ENCODE peak calls at places on chromosomes 11 and 22, in ten cellular contexts. D, S, N, R, G, U, F, Z, T and Q are unnamed samples.

GRCh38 chr11:70788247-70789022 is 390.1 kb downstream of the CTTN start:
- DNase-seq in T (no peak), Z (peak), S (peak), F (no peak), R (peak), U (no peak), D (no peak), G (peak), N (peak), Q (no peak)

GRCh38 chr11:94007426-94007825 is 13.7 kb upstream of the HEPHL1 start:
- DNase-seq in N (no peak), D (no peak), R (no peak), U (no peak), Z (no peak), T (no peak), G (no peak), F (no peak), S (no peak), Q (no peak)

GRCh38 chr11:120137187-120137610 is 714 bp downstream of the TRIM29 start:
- DNase-seq in S (no peak), T (peak), U (peak), N (no peak), G (no peak), Z (no peak), R (no peak), D (peak), F (peak), Q (peak)

GRCh38 chr11:13885083-13885482 is 77.4 kb upstream of the SPON1 start:
- DNase-seq in G (no peak), N (no peak), T (no peak), R (no peak), Z (no peak), D (no peak), U (no peak), F (no peak), S (no peak), Q (no peak)

GRCh38 chr11:76248210-76248609 is 41.9 kb upstream of the WNT11 start:
- DNase-seq in T (no peak), R (no peak), N (no peak), S (no peak), G (peak), F (no peak), U (peak), Z (no peak), D (no peak), Q (no peak)

GRCh38 chr11:102237096-102237735 is 80.1 kb upstream of the BIRC3 start:
- DNase-seq in F (no peak), T (no peak), G (no peak), U (no peak), S (peak), R (no peak), D (no peak), N (peak), Z (peak), Q (no peak)

GRCh38 chr11:1870721-1871466 is 18.0 kb downstream of the LSP1 start:
- DNase-seq in Z (no peak), F (no peak), S (no peak), T (peak), R (no peak), G (no peak), U (no peak), D (no peak), N (no peak), Q (no peak)

GRCh38 chr11:77569671-77570070 is 20.1 kb upstream of the AQP11 start:
- DNase-seq in T (no peak), U (no peak), R (no peak), F (no peak), S (no peak), Z (no peak), G (no peak), N (no peak), D (no peak), Q (no peak)

GRCh38 chr11:69484427-69485259 is 3.2 kb downstream of the LINC01488 start:
- DNase-seq in F (no peak), N (no peak), T (peak), U (no peak), D (no peak), Z (no peak), G (no peak), R (no peak), S (no peak), Q (no peak)

GRCh38 chr11:16312242-16312641 is 44.1 kb downstream of the SOX6 start:
- DNase-seq in D (no peak), S (no peak), G (no peak), R (no peak), F (no peak), U (no peak), Z (no peak), N (no peak), T (no peak), Q (no peak)

GRCh38 chr22:20111045-20111688 is 4.7 kb upstream of the RANBP1 start:
- DNase-seq in S (peak), D (no peak), U (no peak), G (peak), Z (no peak), N (peak), F (no peak), T (peak), R (no peak), Q (peak)

GRCh38 chr11:95829580-95830259 is 39.4 kb downstream of the CEP57 start:
- DNase-seq in U (no peak), G (no peak), F (no peak), N (peak), T (no peak), Z (peak), R (no peak), S (no peak), D (no peak), Q (no peak)

GRCh38 chr11:108906329-108906728 is 241.5 kb downstream of the DDX10 start:
- DNase-seq in N (peak), S (peak), G (peak), T (no peak), U (no peak), R (no peak), D (no peak), Z (peak), F (no peak), Q (no peak)

GRCh38 chr11:76008474-76008873 is 193.5 kb downstream of the UVRAG start:
- DNase-seq in Z (peak), D (no peak), S (peak), T (no peak), G (peak), R (no peak), U (no peak), F (no peak), N (peak), Q (no peak)

GRCh38 chr22:23058481-23059336 is 11.6 kb upstream of the GNAZ start:
- DNase-seq in T (peak), U (no peak), G (no peak), D (no peak), N (no peak), F (peak), R (no peak), S (no peak), Z (no peak), Q (peak)

GRCh38 chr22:44929348-44930015 is 80.3 kb downstream of the PHF21B start:
- DNase-seq in S (no peak), D (no peak), Z (no peak), N (no peak), R (no peak), T (no peak), G (no peak), U (no peak), F (no peak), Q (no peak)

GRCh38 chr22:35517769-35518530 is 22.7 kb upstream of the RASD2 start:
- DNase-seq in R (no peak), D (peak), G (no peak), U (no peak), S (peak), Z (no peak), F (peak), T (no peak), N (no peak), Q (no peak)

GRCh38 chr11:72350752-72351151 is 83.6 kb downstream of the CLPB start:
- DNase-seq in D (no peak), N (no peak), T (no peak), G (peak), S (no peak), Z (no peak), U (no peak), F (no peak), R (no peak), Q (no peak)

GRCh38 chr11:57072640-57073039 is 83.9 kb downstream of the OR5AK2 start:
- DNase-seq in N (peak), D (no peak), S (peak), G (peak), F (no peak), Z (peak), U (no peak), R (peak), T (no peak), Q (no peak)

GRCh38 chr11:83000381-83000780 is 71.3 kb downstream of the RAB30 start:
- DNase-seq in N (no peak), S (no peak), G (no peak), Z (no peak), T (no peak), F (no peak), R (no peak), U (no peak), D (no peak), Q (no peak)

GRCh38 chr11:34158661-34159060 is 53.2 kb downstream of the NAT10 start:
- DNase-seq in S (no peak), D (no peak), U (no peak), G (no peak), N (no peak), T (no peak), Z (no peak), R (no peak), F (no peak), Q (no peak)
- TF ChIP-seq CTCF in S (no peak), D (no peak), U (no peak), G (no peak), N (no peak), T (no peak), Z (no peak), R (no peak), F (no peak), Q (no peak)

GRCh38 chr11:43931717-43932039 is 10.8 kb upstream of the C11orf96 start:
- DNase-seq in T (no peak), R (no peak), D (no peak), G (no peak), S (no peak), F (no peak), U (no peak), Z (no peak), N (no peak), Q (no peak)
- TF ChIP-seq CTCF in T (no peak), R (no peak), D (no peak), G (no peak), S (no peak), F (no peak), U (no peak), Z (no peak), N (no peak), Q (no peak)

GRCh38 chr11:131354251-131354701 is 16.1 kb upstream of the NTM start:
- DNase-seq in D (no peak), G (peak), Z (no peak), R (no peak), N (peak), S (peak), U (no peak), T (no peak), F (no peak), Q (no peak)
- TF ChIP-seq CTCF in D (no peak), G (no peak), Z (no peak), R (no peak), N (no peak), S (no peak), U (no peak), T (no peak), F (no peak), Q (no peak)

DNA sequence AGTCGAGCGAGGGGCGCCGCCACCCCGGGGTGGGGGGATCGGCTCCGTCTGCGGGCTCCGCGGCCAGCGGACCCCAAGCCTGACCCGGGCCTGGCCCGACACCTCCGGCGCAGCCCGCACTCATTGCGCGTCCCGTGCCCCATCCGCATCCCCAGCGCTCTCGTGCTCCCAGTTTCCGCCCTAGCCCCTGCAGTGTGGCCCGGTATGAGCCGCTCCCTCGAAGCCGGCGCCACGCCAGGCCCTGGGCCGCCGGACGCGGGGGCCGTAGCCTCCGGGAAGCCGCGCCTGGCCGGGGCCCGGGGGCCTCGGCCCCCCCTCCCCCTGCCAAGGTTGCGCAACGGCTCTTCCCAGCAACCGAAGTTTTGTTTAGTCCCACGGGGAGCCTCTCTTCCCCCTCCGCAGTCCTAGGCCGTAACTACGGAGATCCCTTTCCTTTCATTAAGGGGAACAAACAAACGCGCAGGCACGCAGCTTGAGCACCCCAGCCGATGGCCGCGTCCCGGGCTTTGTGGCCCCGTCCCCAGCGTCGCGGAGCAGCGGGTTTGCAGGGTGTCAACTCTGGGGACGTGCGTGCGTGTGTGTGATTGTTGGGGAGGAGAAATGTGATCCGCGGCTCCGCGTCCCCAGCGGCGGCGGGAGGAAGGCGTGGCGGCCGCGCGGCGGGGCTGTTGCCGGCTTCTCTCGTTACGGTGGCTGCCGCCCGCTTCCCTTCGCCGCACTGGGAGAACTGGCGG is 883 bp downstream of the HIPK3 start:
- DNase-seq in U (peak), N (peak), T (peak), G (peak), D (peak), F (peak), Z (peak), S (peak), R (no peak), Q (peak)
- TF ChIP-seq CTCF in U (no peak), N (no peak), T (peak), G (peak), D (peak), F (peak), Z (peak), S (peak), R (peak), Q (peak)

DNA sequence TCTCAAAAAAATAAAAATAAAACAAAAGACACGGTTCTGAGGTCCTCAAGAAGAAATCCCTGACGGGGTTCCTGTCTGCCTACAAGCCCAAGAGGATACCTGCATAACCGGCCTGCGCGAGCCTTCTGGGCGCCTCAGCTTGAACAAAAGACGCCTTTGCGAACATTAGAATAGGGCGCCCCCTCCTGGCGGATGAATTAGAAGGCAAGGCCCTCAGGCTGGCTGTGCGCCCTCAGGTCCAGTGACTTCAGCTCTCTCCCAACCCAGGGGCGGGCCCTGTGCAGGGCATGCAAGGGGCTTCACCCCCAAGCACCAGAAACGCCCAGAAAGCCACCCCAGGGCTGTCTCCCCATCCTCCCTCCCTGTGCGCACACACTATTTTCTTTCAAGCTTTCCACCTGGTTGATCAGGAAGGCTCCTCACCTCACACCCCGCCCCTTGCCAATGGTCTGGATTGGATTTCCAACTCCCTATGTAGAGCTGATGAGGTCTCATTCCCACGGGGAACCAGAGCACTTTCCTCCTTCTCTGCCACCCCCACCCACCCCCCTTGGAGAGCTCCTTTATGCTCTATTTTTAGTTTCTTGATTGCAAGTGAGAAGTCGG is 273.3 kb downstream of the BUD13 start:
- DNase-seq in Z (peak), F (peak), G (peak), S (peak), U (peak), T (peak), R (no peak), N (peak), D (peak), Q (peak)
- TF ChIP-seq CTCF in Z (peak), F (no peak), G (peak), S (peak), U (peak), T (peak), R (peak), N (peak), D (peak), Q (peak)

GRCh38 chr11:128733440-128734115 is 39.7 kb downstream of the FLI1 start:
- DNase-seq in S (no peak), D (peak), G (no peak), F (peak), U (no peak), Z (peak), N (peak), R (no peak), T (no peak), Q (no peak)

GRCh38 chr11:128737704-128738103 is 43.8 kb downstream of the FLI1 start:
- DNase-seq in S (no peak), F (no peak), T (no peak), D (no peak), R (no peak), Z (no peak), U (no peak), G (peak), N (no peak), Q (no peak)

GRCh38 chr11:128738942-128739341 is 45.1 kb downstream of the FLI1 start:
- DNase-seq in U (no peak), N (no peak), S (no peak), D (no peak), F (no peak), G (no peak), Z (no peak), R (no peak), T (no peak), Q (no peak)

GRCh38 chr11:128734439-128735224 is 40.8 kb downstream of the FLI1 start:
- DNase-seq in R (no peak), G (no peak), T (peak), U (no peak), F (peak), D (peak), Z (no peak), N (no peak), S (no peak), Q (no peak)

DNA sequence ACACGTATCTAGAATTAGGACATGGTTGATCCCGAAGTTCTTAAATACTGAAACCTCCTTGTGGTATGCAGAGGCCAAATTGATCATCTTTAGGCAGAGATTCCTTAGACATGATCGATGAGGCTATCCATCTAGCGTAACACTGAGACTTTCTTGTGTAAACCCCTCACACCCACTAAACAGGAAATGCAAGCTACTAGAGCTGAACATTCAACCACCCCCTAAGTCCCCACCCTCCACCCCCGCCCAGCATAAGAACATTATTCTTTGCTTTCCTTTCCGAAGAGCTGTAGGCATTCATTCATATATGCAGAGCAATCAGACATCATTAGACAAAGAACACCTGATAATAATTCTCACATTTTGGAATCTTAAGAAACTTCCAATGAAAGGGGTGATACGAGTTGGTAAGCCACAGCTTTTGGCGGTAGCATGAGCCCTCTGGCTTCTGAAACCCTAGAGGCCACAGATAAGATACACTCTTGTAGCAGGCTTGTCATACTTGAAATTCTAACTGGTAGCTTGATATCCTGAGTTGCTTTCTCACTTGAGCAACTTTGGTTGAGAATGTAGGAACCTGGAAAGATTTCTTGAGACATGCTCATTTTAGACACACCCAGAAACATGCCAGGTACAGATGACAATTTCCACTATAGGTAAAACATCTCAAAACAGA is 42.2 kb downstream of the FLI1 start:
- DNase-seq in Z (no peak), G (no peak), F (no peak), T (no peak), S (no peak), N (no peak), U (no peak), R (no peak), D (no peak), Q (peak)
- TF ChIP-seq CTCF in Z (no peak), G (no peak), F (no peak), T (no peak), S (no peak), N (no peak), U (no peak), R (no peak), D (no peak), Q (no peak)

GRCh38 chr11:64084146-64084961 is 48.6 kb downstream of the FLRT1 start:
- DNase-seq in D (no peak), Z (no peak), U (no peak), G (no peak), T (no peak), R (no peak), N (no peak), S (no peak), F (no peak), Q (no peak)

GRCh38 chr11:64083681-64084080 is 48.0 kb downstream of the FLRT1 start:
- DNase-seq in R (no peak), U (no peak), D (no peak), T (no peak), F (no peak), N (no peak), Z (no peak), G (no peak), S (no peak), Q (no peak)

GRCh38 chr11:64085915-64086262 is 50.2 kb downstream of the FLRT1 start:
- DNase-seq in Z (no peak), S (no peak), U (no peak), G (no peak), T (no peak), F (no peak), R (no peak), D (no peak), N (no peak), Q (no peak)

GRCh38 chr11:64086263-64086938 is 50.7 kb downstream of the FLRT1 start:
- DNase-seq in N (no peak), R (no peak), D (peak), T (no peak), U (no peak), S (peak), G (peak), F (no peak), Z (no peak), Q (no peak)

DNA sequence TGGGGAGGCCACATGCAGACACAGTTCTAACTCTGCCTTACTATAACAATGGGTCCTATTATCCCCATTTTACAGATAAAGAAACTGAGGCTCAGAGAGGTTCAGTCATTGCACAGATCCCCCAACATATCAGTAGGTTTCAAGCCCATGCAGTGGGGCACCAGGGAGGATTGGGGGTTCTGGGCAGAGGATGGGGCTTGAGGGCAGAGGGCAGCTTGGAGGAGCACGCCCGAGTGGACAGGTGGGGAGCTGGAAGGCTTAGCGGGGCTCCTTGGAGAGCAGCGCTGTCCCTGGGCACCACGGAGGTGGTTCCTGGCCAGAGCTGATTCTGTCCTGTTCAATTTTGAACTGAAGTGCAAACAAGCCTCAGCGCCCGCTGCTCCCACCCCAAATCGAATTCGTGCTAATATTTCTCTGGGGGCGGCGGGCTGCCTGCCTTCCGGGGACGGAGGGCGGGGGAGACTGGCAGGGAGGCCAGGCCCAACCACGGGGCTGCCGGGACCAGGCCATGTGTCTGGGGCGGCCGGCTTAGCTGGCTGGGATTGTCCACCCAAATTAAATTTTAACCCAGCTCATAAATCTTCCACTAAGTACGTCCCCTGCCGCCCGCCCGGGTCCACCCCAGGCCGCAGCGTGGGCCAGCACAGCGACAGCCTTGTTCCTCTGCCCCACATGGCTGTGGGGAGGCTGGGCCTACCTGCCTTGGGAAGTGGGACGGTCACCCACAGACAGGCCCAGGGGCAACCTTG is 49.4 kb downstream of the FLRT1 start:
- DNase-seq in G (no peak), S (no peak), N (no peak), D (peak), Z (no peak), R (no peak), F (no peak), T (no peak), U (no peak), Q (no peak)
- TF ChIP-seq CTCF in G (no peak), S (no peak), N (no peak), D (no peak), Z (no peak), R (no peak), F (no peak), T (no peak), U (no peak), Q (no peak)